ENCODE peak calls at places on chromosomes 13 and 19, in seven cellular contexts. V is psoas muscle; I is iris pigment epithelial cell; Q is stimulated activated CD4-positive, alpha-beta T cell treated with anti-CD3 and anti-CD28 coated beads, Interleukin-1b, Interleukin-23, amount 100 ng/mL, for 24 hours; O is stimulated activated CD8-positive, alpha-beta memory T cell treated with anti-CD3 and anti-CD28 coated beads, Interleukin-15, amount 100 ng/mL, for 48 hours; L is sciatic nerve; M is mucosa of descending colon. B is an unnamed sample.

GRCh38 chr19:10769533-10770491 is 51.9 kb downstream of the DNM2 start:
- DNase-seq in V (peak; percentile 70), I (peak; percentile 38), Q (no peak), O (no peak), L (no peak), M (no peak), B (no peak)

GRCh38 chr13:32824061-32824460 is 192.2 kb upstream of the KL start:
- DNase-seq in V (no peak), I (no peak), Q (no peak), O (no peak), L (no peak), M (no peak), B (no peak)

GRCh38 chr19:8020681-8021080 is 15.2 kb upstream of the ELAVL1 start:
- DNase-seq in V (no peak), I (no peak), Q (no peak), O (no peak), L (no peak), M (no peak), B (no peak)

GRCh38 chr13:92717857-92718256 is 508.8 kb upstream of the GPC6 start:
- DNase-seq in V (no peak), I (no peak), Q (no peak), O (no peak), L (no peak), M (no peak), B (no peak)

GRCh38 chr19:32674153-32674958 is 624 bp downstream of the ANKRD27 start:
- DNase-seq in V (no peak), I (no peak), Q (no peak), O (no peak), L (no peak), M (peak; percentile 53), B (no peak)

GRCh38 chr13:22194106-22194810 is 523.4 kb downstream of the FGF9 start:
- DNase-seq in V (no peak), I (no peak), Q (no peak), O (no peak), L (no peak), M (no peak), B (no peak)

GRCh38 chr13:75173457-75174356 is 308.3 kb downstream of the TBC1D4 start:
- DNase-seq in V (no peak), I (peak; percentile 46), Q (no peak), O (no peak), L (no peak), M (no peak), B (no peak)

GRCh38 chr19:34120846-34121639 is 51.3 kb upstream of the LSM14A start:
- DNase-seq in V (no peak), I (peak; percentile 53), Q (peak; percentile 21), O (no peak), L (no peak), M (no peak), B (peak; percentile 15)

GRCh38 chr19:31332096-31332495 is 17.1 kb downstream of the TSHZ3 start:
- DNase-seq in V (no peak), I (peak; percentile 64), Q (no peak), O (no peak), L (no peak), M (no peak), B (no peak)

GRCh38 chr19:46629546-46630025 is 4.7 kb upstream of the PTGIR start:
- DNase-seq in V (no peak), I (no peak), Q (no peak), O (no peak), L (no peak), M (no peak), B (no peak)

GRCh38 chr19:29326351-29326750 is 113.4 kb upstream of the UQCRFS1 start:
- DNase-seq in V (no peak), I (no peak), Q (no peak), O (no peak), L (no peak), M (no peak), B (no peak)

GRCh38 chr13:75968103-75968838 is 332.1 kb downstream of the LMO7 start:
- DNase-seq in V (no peak), I (peak; percentile 8), Q (no peak), O (no peak), L (no peak), M (no peak), B (no peak)

GRCh38 chr13:106133025-106133424 is 402.4 kb downstream of the EFNB2 start:
- DNase-seq in V (no peak), I (peak; percentile 90), Q (no peak), O (no peak), L (no peak), M (no peak), B (no peak)

GRCh38 chr19:58227964-58228583 is 640 bp upstream of the ZNF544 start:
- DNase-seq in V (no peak), I (peak; percentile 43), Q (no peak), O (no peak), L (no peak), M (no peak), B (no peak)

GRCh38 chr19:21604351-21604926 is 99.0 kb downstream of the ZNF429 start:
- DNase-seq in V (no peak), I (peak; percentile 62), Q (no peak), O (no peak), L (no peak), M (no peak), B (no peak)

GRCh38 chr19:4717191-4717965 is 6.3 kb downstream of the DPP9 start:
- DNase-seq in V (no peak), I (peak; percentile 97), Q (no peak), O (no peak), L (peak; percentile 71), M (no peak), B (no peak)

GRCh38 chr19:51246153-51246552 is 4.7 kb upstream of the SIGLECL1 start:
- DNase-seq in V (no peak), I (no peak), Q (no peak), O (no peak), L (no peak), M (no peak), B (no peak)

GRCh38 chr19:32647361-32647760 is 27.6 kb downstream of the ANKRD27 start:
- DNase-seq in V (no peak), I (no peak), Q (no peak), O (no peak), L (no peak), M (no peak), B (no peak)

GRCh38 chr19:49294401-49294800 is 30.6 kb downstream of the SLC6A16 start:
- DNase-seq in V (no peak), I (no peak), Q (no peak), O (no peak), L (no peak), M (no peak), B (no peak)

GRCh38 chr19:44788971-44789370 is 11.3 kb downstream of the CBLC start:
- DNase-seq in V (no peak), I (no peak), Q (no peak), O (no peak), L (no peak), M (no peak), B (no peak)

GRCh38 chr19:35596366-35596999 is 10.5 kb downstream of the PMIS2 start:
- DNase-seq in V (no peak), I (peak; percentile 21), Q (no peak), O (no peak), L (no peak), M (no peak), B (no peak)

GRCh38 chr13:97328222-97328790 is 105.7 kb upstream of the RAP2A start:
- DNase-seq in V (no peak), I (peak; percentile 59), Q (no peak), O (no peak), L (no peak), M (no peak), B (no peak)

GRCh38 chr13:51066091-51066831 is 44.8 kb downstream of the C13orf42 start:
- DNase-seq in V (no peak), I (peak; percentile 19), Q (no peak), O (no peak), L (no peak), M (no peak), B (no peak)

GRCh38 chr13:98959299-98959698 is 18.6 kb downstream of the DOCK9 start:
- DNase-seq in V (no peak), I (no peak), Q (no peak), O (no peak), L (no peak), M (no peak), B (no peak)

GRCh38 chr13:109722068-109722467 is 64.3 kb downstream of the IRS2 start:
- DNase-seq in V (no peak), I (no peak), Q (no peak), O (no peak), L (no peak), M (no peak), B (no peak)

GRCh38 chr19:39809368-39809767 is 24.6 kb downstream of the DYRK1B start:
- DNase-seq in V (no peak), I (no peak), Q (no peak), O (no peak), L (no peak), M (no peak), B (no peak)

GRCh38 chr19:1154731-1155351 is 19.2 kb downstream of the SBNO2 start:
- DNase-seq in V (peak; percentile 95), I (peak; percentile 94), Q (no peak), O (no peak), L (peak; percentile 91), M (peak; percentile 89), B (no peak)

GRCh38 chr13:45362939-45363338 is 22.0 kb upstream of the TPT1 start:
- DNase-seq in V (no peak), I (no peak), Q (no peak), O (no peak), L (no peak), M (no peak), B (no peak)

GRCh38 chr19:53772943-53773342 is 51.2 kb downstream of the NLRP12 start:
- DNase-seq in V (no peak), I (peak; percentile 68), Q (peak; percentile 11), O (peak; percentile 4), L (no peak), M (no peak), B (peak; percentile 19)

GRCh38 chr13:35478384-35479222 is 2.1 kb upstream of the MAB21L1 start:
- DNase-seq in V (no peak), I (no peak), Q (no peak), O (no peak), L (no peak), M (no peak), B (no peak)

GRCh38 chr13:50616101-50616500 is 227.4 kb downstream of the DLEU7 start:
- DNase-seq in V (no peak), I (peak; percentile 80), Q (no peak), O (no peak), L (no peak), M (no peak), B (no peak)

GRCh38 chr13:34124912-34125311 is 307.0 kb downstream of the RFC3 start:
- DNase-seq in V (no peak), I (no peak), Q (no peak), O (no peak), L (no peak), M (no peak), B (peak; percentile 59)

GRCh38 chr13:45082964-45083363 is 37.3 kb upstream of the GTF2F2 start:
- DNase-seq in V (no peak), I (peak; percentile 67), Q (no peak), O (no peak), L (no peak), M (no peak), B (no peak)

GRCh38 chr13:90723381-90723780 is 624.1 kb upstream of the MIR17HG start:
- DNase-seq in V (no peak), I (peak; percentile 39), Q (no peak), O (no peak), L (no peak), M (no peak), B (no peak)

GRCh38 chr19:1739960-1740629 is 13.2 kb upstream of the ONECUT3 start:
- DNase-seq in V (no peak), I (no peak), Q (no peak), O (no peak), L (no peak), M (no peak), B (no peak)

GRCh38 chr19:6723108-6723618 is 2.7 kb upstream of the C3 start:
- DNase-seq in V (peak; percentile 69), I (peak; percentile 76), Q (no peak), O (no peak), L (no peak), M (peak; percentile 49), B (no peak)

GRCh38 chr19:13056052-13056660 is 46.5 kb downstream of the LYL1 start:
- DNase-seq in V (no peak), I (peak; percentile 81), Q (no peak), O (no peak), L (peak; percentile 78), M (peak; percentile 77), B (no peak)

GRCh38 chr19:39677931-39678889 is 22.5 kb downstream of the LGALS16 start:
- DNase-seq in V (peak; percentile 42), I (peak; percentile 41), Q (no peak), O (no peak), L (no peak), M (no peak), B (peak; percentile 36)

B was measured in NCI-H1930.